ENCODE peak calls at places on chromosomes 7 and 10, in six cellular contexts. L is Panc1; J is activated CD4-positive, alpha-beta T cell treated with anti-CD3 and anti-CD28 coated beads for 48 hours; D is H54; U is neural progenitor cell; Z is mesendoderm. V is an unnamed sample.
A peak's percentile ranks its signal among the peaks of the same experiment; 100 is the strongest.

GRCh38 chr7:40682696-40683095 is 547.9 kb downstream of the SUGCT start:
- DNase-seq in Z (no peak), U (no peak), J (no peak), D (no peak), L (no peak), V (peak; percentile 40)

GRCh38 chr7:116211006-116211912 is 920 bp downstream of the TES start:
- DNase-seq in D (peak; percentile 90), U (peak; percentile 54), Z (peak; percentile 96), L (peak; percentile 96), J (peak; percentile 82), V (peak; percentile 85)

GRCh38 chr10:45373003-45373782 is 823 bp upstream of the ALOX5 start:
- DNase-seq in L (no peak), J (peak; percentile 25), Z (peak; percentile 51), D (no peak), U (peak; percentile 54), V (no peak)

GRCh38 chr10:67520924-67521520 is 175.0 kb downstream of the CTNNA3 start:
- DNase-seq in L (peak; percentile 33), U (peak; percentile 73), Z (peak; percentile 64), J (peak; percentile 27), D (peak; percentile 15), V (peak; percentile 45)

GRCh38 chr7:99000196-99000903 is 122.0 kb downstream of the TRRAP start:
- DNase-seq in U (no peak), Z (no peak), L (no peak), D (no peak), J (no peak), V (no peak)

GRCh38 chr7:54944179-54944578 is 74.6 kb upstream of the EGFR start:
- DNase-seq in Z (no peak), J (no peak), U (no peak), L (no peak), D (no peak), V (no peak)

GRCh38 chr10:29263506-29263905 is 25.4 kb upstream of the LYZL1 start:
- DNase-seq in L (no peak), Z (no peak), D (no peak), U (no peak), J (no peak), V (no peak)

GRCh38 chr7:601573-602340 is 82.1 kb upstream of the PDGFA start:
- DNase-seq in U (no peak), L (no peak), Z (no peak), D (no peak), J (peak; percentile 96), V (peak; percentile 75)

GRCh38 chr7:410395-410910 is 109.2 kb downstream of the PDGFA start:
- DNase-seq in J (no peak), L (no peak), Z (no peak), D (no peak), U (no peak), V (no peak)

GRCh38 chr10:239109-239508 is 103.9 kb downstream of the ZMYND11 start:
- DNase-seq in L (peak; percentile 7), D (no peak), U (no peak), Z (no peak), J (no peak), V (no peak)

GRCh38 chr7:32078824-32079223 is 8.6 kb upstream of the PDE1C start:
- DNase-seq in Z (no peak), U (no peak), L (no peak), J (no peak), D (no peak), V (no peak)